ENCODE peak calls at places on chromosomes 5 and 9, in nine cellular contexts. Z is A549, H is SK-N-SH, M is suprapubic skin, V is GM12878, B is ovary, P is upper lobe of left lung, W is K562, F is HepG2. I is an unnamed sample.

GRCh38 chr9:109027176-109027575 is 13.9 kb upstream of the CTNNAL1 start:
- DNase-seq in F (no peak), H (no peak), B (peak; percentile 67), Z (no peak), P (no peak), W (no peak), M (no peak), V (no peak), I (no peak)

GRCh38 chr5:179854356-179854755 is 4.3 kb downstream of the MRNIP start:
- DNase-seq in H (no peak), F (no peak), M (no peak), Z (no peak), W (no peak), P (no peak), B (no peak), V (no peak), I (no peak)

GRCh38 chr5:56155992-56156584 is 77.0 kb downstream of the ANKRD55 start:
- DNase-seq in H (no peak), Z (no peak), V (no peak), W (no peak), B (no peak), P (no peak), F (no peak), M (no peak), I (peak; percentile 65)

GRCh38 chr9:20782289-20782688 is 98.2 kb downstream of the FOCAD start:
- DNase-seq in V (no peak), W (no peak), M (no peak), B (no peak), H (no peak), Z (no peak), F (no peak), P (no peak), I (no peak)

GRCh38 chr9:18238254-18238653 is 235.7 kb upstream of the ADAMTSL1 start:
- DNase-seq in F (no peak), M (no peak), Z (peak; percentile 27), W (no peak), P (no peak), H (no peak), B (no peak), V (no peak), I (no peak)

GRCh38 chr5:114316167-114316566 is 45.7 kb upstream of the KCNN2 start:
- DNase-seq in H (no peak), Z (no peak), P (no peak), M (no peak), W (no peak), V (no peak), B (no peak), F (no peak), I (no peak)

GRCh38 chr9:130846487-130847305 is 11.6 kb downstream of the ABL1 start:
- DNase-seq in P (no peak), W (no peak), Z (peak; percentile 64), B (peak; percentile 67), H (peak; percentile 60), M (no peak), V (no peak), F (no peak), I (peak; percentile 85)

GRCh38 chr5:40478766-40479165 is 200.9 kb upstream of the PTGER4 start:
- DNase-seq in B (no peak), M (no peak), H (no peak), V (no peak), F (no peak), Z (no peak), P (no peak), W (no peak), I (no peak)

GRCh38 chr9:121718063-121718462 is 66.6 kb downstream of the DAB2IP start:
- DNase-seq in Z (no peak), B (peak; percentile 59), H (peak; percentile 81), P (peak; percentile 77), M (no peak), F (no peak), W (no peak), V (no peak), I (peak; percentile 81)

GRCh38 chr9:16715404-16715803 is 155.1 kb downstream of the BNC2 start:
- DNase-seq in Z (no peak), W (no peak), B (no peak), V (no peak), P (no peak), H (no peak), M (no peak), F (no peak), I (no peak)
- TF ChIP-seq EP300 in Z (no peak), W (no peak), B (no peak), V (no peak), P (no peak), H (no peak), M (no peak), F (no peak), I (no peak)

GRCh38 chr5:23433534-23434306 is 73.7 kb upstream of the PRDM9 start:
- DNase-seq in P (no peak), Z (no peak), H (no peak), F (no peak), W (no peak), M (no peak), V (no peak), B (no peak), I (no peak)
- TF ChIP-seq EP300 in P (no peak), Z (no peak), H (no peak), F (no peak), W (no peak), M (no peak), V (no peak), B (no peak), I (no peak)

GRCh38 chr5:178434851-178435250 is 155.3 kb downstream of the COL23A1 start:
- DNase-seq in F (no peak), V (no peak), H (peak; percentile 92), M (no peak), Z (no peak), W (no peak), P (peak; percentile 79), B (no peak), I (peak; percentile 64)
- TF ChIP-seq EP300 in F (no peak), V (no peak), H (peak; percentile 57), M (no peak), Z (no peak), W (no peak), P (no peak), B (no peak), I (no peak)

GRCh38 chr5:100899675-100900074 is 3.4 kb downstream of the ST8SIA4 start:
- DNase-seq in H (no peak), P (no peak), M (no peak), B (no peak), F (no peak), Z (no peak), V (no peak), W (no peak), I (no peak)
- TF ChIP-seq EP300 in H (no peak), P (no peak), M (no peak), B (no peak), F (no peak), Z (no peak), V (no peak), W (no peak), I (no peak)

GRCh38 chr5:13786016-13786415 is 158.5 kb downstream of the DNAH5 start:
- DNase-seq in F (no peak), H (no peak), V (no peak), M (no peak), B (no peak), Z (no peak), W (no peak), P (no peak), I (no peak)

GRCh38 chr5:13780081-13780480 is 164.4 kb downstream of the DNAH5 start:
- DNase-seq in B (no peak), M (no peak), V (no peak), F (no peak), W (no peak), Z (no peak), P (no peak), H (no peak), I (no peak)

DNA sequence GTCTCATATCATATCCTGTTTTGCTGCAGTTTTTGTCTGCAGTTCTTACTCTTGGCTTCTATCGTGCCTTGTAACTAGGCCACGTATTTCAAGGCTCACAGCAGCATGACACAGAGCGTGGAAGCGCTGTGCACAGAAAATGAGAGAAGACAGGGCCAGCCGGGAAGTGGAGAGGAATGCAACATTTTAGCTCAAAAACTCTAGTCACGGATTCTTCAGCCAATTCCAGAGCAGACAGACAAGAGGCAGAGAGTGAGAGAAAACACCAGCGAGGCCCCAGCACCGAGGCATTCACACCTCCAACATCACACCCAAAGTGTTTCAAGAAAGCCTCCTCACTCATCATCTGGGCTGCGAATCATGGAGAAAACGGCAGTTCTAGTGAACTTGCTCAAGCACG is 160.8 kb downstream of the DNAH5 start:
- DNase-seq in W (no peak), M (no peak), H (no peak), V (no peak), B (no peak), F (no peak), Z (no peak), P (no peak), I (no peak)
- TF ChIP-seq EP300 in W (no peak), M (no peak), H (no peak), V (no peak), B (no peak), F (no peak), Z (no peak), P (no peak), I (no peak)

GRCh38 chr5:4896328-4896727 is 243.8 kb upstream of the ADAMTS16 start:
- DNase-seq in Z (no peak), M (no peak), W (no peak), B (no peak), F (no peak), V (no peak), H (no peak), P (no peak), I (no peak)

GRCh38 chr5:4893063-4893744 is 246.9 kb upstream of the ADAMTS16 start:
- DNase-seq in P (no peak), F (no peak), H (no peak), B (no peak), W (no peak), Z (no peak), V (no peak), M (no peak), I (no peak)
- TF ChIP-seq EP300 in P (no peak), F (no peak), H (no peak), B (no peak), W (no peak), Z (no peak), V (no peak), M (no peak), I (no peak)

DNA sequence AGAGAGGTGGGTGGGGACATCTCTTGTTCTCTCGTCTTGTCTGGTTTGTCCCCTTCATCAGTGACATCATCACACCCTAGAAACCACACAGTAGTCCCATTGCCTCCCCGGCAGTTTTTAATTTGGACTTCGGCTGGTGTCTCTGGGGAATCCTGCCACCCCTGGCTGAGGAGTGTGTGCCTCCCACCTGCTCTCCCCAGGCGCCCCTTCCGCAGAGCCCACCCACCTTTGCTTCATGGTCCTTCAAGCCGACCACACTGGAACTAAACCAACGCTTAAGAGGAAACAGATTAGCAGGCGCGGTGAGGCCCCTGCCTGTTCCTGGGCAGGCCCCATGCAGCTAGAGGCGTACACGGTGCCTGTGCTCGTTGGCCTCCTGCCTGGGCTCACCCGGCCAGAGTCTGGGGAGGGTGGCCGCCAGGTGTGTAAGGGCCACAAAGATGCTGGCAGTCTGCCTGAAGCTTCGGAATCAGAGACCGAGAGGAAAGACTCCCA is 107.6 kb upstream of the SPRY4 start:
- DNase-seq in H (no peak), M (no peak), P (peak; percentile 71), W (no peak), V (no peak), B (no peak), Z (no peak), F (no peak), I (no peak)
- TF ChIP-seq EP300 in H (no peak), M (no peak), P (no peak), W (no peak), V (no peak), B (no peak), Z (no peak), F (no peak), I (no peak)